ENCODE peak calls at places on chromosomes 11 and 22, in eight cellular contexts. X, H, T, I, Y, R, S and L are unnamed samples.

GRCh38 chr11:44530413-44531115 is 34.9 kb upstream of the CD82 start:
- DNase-seq in X (no peak), H (no peak), T (no peak), I (no peak), Y (no peak), R (no peak), S (no peak), L (no peak)

GRCh38 chr11:77047007-77047927 is 13.1 kb downstream of the B3GNT6 start:
- DNase-seq in X (peak; percentile 80), H (peak; percentile 90), T (peak; percentile 93), I (no peak), Y (peak; percentile 68), R (no peak), S (peak; percentile 82), L (peak; percentile 82)

GRCh38 chr11:9386901-9387300 is 2.4 kb downstream of the IPO7 start:
- DNase-seq in X (no peak), H (no peak), T (no peak), I (no peak), Y (no peak), R (no peak), S (no peak), L (no peak)

GRCh38 chr11:44177905-44178304 is 82.4 kb downstream of the EXT2 start:
- DNase-seq in X (no peak), H (no peak), T (no peak), I (no peak), Y (no peak), R (no peak), S (no peak), L (no peak)

GRCh38 chr11:124894606-124895430 is 2.8 kb downstream of the ROBO4 start:
- DNase-seq in X (no peak), H (no peak), T (no peak), I (no peak), Y (no peak), R (no peak), S (peak; percentile 9), L (no peak)

GRCh38 chr11:67289651-67290479 is 762 bp downstream of the ANKRD13D start:
- DNase-seq in X (no peak), H (no peak), T (no peak), I (peak; percentile 82), Y (no peak), R (no peak), S (peak; percentile 68), L (no peak)

GRCh38 chr11:112042161-112042960 is 17.2 kb downstream of the DLAT start:
- DNase-seq in X (no peak), H (no peak), T (peak; percentile 55), I (no peak), Y (no peak), R (no peak), S (no peak), L (no peak)

GRCh38 chr11:86460461-86461404 is 86.0 kb downstream of the CCDC81 start:
- DNase-seq in X (no peak), H (no peak), T (no peak), I (no peak), Y (no peak), R (no peak), S (no peak), L (no peak)

GRCh38 chr22:18950141-18950540 is 14.0 kb upstream of the PRODH start:
- DNase-seq in X (no peak), H (no peak), T (no peak), I (no peak), Y (no peak), R (peak; percentile 48), S (no peak), L (no peak)

DNA sequence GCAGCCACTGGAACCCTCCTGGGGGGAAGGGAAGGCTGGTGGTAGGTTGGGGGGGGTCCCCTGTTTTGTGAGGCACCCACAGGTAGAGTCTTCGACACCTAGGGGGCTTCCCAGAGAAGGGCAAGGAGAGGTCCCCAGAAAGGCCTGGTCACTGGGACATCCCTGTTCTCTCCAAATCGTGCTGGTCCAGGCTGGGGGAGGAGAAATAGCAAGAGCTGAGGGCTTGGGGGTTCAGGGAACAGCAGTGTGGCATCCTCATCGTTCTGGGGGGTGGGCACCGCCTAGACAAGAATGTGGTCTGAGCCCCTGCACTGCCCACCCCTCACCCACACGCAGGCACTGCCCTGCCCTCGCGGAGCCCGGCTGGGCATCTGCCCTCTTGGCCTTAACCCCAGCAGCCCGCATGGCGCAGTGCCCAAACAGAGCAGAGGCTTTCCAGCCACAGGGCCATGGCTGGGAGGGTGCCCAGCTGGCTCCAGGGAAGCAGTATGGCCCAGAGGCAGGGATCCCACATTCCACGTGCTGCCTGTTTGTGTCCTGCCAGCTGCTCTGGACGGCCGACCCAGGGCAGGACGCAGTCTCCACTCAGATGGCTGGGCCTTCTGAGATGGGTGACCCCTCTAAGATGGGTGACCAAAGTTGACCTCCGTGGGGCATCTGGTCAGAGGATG is 14.5 kb downstream of the SCARF2 start:
- DNase-seq in X (peak; percentile 65), H (no peak), T (no peak), I (no peak), Y (no peak), R (peak; percentile 64), S (peak; percentile 88), L (no peak)
- TF ChIP-seq CTCF in X (no peak), H (no peak), T (no peak), I (no peak), Y (no peak), R (no peak), S (no peak), L (no peak)

GRCh38 chr22:22235564-22235963 is 9.0 kb upstream of the VPREB1 start:
- DNase-seq in X (peak; percentile 47), H (no peak), T (peak; percentile 28), I (no peak), Y (peak; percentile 17), R (no peak), S (peak; percentile 30), L (peak; percentile 52)
- TF ChIP-seq CTCF in X (peak; percentile 59), H (no peak), T (peak; percentile 77), I (peak; percentile 14), Y (peak; percentile 60), R (peak; percentile 54), S (peak; percentile 64), L (peak; percentile 79)

GRCh38 chr11:121119444-121119843 is 18.4 kb downstream of the TECTA start:
- DNase-seq in X (no peak), H (no peak), T (no peak), I (no peak), Y (no peak), R (no peak), S (peak; percentile 51), L (no peak)
- TF ChIP-seq CTCF in X (no peak), H (no peak), T (peak; percentile 24), I (no peak), Y (no peak), R (no peak), S (no peak), L (no peak)

DNA sequence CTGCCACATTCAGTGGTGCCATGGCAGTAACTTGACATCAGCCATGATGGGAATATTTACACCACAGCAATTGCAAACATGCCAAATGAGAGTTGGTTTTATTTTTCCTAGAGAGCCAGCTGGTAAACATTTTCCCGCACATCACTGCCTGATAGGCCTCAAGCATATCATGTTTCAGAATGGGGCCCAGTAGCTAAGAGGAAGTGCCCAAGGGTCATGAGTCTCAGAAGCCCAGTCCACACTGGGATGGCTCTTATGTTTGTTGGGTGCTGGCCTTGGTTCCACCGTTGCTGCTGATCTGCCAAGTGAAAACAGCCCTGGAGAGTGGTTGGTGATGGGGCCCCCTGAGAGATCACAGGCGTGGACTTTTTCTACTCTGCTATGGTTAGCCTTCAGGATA is 64.3 kb upstream of the NAV2 start:
- DNase-seq in X (no peak), H (no peak), T (no peak), I (no peak), Y (no peak), R (no peak), S (no peak), L (no peak)
- TF ChIP-seq CTCF in X (no peak), H (no peak), T (no peak), I (no peak), Y (no peak), R (no peak), S (no peak), L (no peak)

DNA sequence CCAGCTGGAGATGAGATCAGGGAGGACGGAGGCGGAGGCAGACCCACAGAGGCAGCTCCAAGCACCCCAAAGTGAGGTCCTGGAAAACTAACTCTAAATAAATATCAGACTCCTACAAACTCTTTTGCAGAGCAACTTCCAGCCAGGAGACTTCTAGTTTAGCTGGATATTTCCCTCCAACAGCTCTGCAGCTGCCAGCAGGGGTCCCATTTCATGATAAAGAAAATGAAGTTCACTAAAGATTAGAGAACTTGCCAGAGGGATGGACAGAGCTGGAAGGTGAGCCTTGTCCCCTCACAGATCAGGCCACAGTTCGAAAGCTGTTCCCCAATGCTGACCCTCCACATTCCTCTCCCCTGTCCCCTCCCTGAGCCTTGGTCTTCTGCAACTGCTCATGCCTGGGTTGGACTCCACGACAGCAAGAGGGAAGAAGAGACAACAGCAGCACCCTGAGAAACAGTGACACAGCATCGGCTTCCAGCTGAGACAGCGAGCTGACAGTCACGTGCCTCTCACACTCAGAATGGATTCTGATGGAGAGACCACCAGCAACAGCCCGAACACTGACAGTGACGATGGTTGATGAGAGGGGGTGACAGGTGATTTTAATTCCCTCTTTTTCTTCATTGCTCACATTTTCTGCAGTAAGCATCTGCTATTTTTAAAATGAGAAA is 5.7 kb downstream of the CARS1 start:
- DNase-seq in X (no peak), H (no peak), T (no peak), I (no peak), Y (no peak), R (no peak), S (no peak), L (no peak)
- TF ChIP-seq CTCF in X (no peak), H (no peak), T (peak; percentile 53), I (no peak), Y (no peak), R (no peak), S (peak; percentile 29), L (peak; percentile 15)

DNA sequence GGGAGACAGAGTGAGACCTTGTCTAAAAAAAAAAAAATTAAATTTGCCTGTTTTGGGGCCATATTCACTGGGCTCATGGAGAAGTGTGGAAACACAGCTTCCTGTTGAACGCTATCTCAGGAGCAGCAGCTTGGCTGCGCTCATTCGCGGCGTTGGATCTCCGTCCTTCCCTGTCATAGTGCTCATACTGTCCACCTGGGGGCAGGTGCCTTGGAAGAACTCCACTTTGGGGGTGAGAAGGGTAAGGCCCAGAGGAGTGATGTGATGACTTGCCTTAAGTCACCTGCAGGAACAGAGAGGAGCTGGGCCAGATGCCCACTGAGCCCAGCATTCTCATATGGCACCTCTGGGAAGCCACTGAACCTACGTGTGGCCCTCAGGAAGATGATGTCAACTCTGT is 82.8 kb downstream of the CABIN1 start:
- DNase-seq in X (no peak), H (no peak), T (no peak), I (no peak), Y (no peak), R (peak; percentile 15), S (no peak), L (no peak)
- TF ChIP-seq CTCF in X (no peak), H (no peak), T (peak; percentile 28), I (no peak), Y (no peak), R (no peak), S (no peak), L (no peak)

GRCh38 chr11:6469599-6469998 is 4.1 kb downstream of the TRIM3 start:
- DNase-seq in X (no peak), H (no peak), T (no peak), I (no peak), Y (no peak), R (no peak), S (no peak), L (no peak)
- TF ChIP-seq CTCF in X (no peak), H (no peak), T (no peak), I (no peak), Y (no peak), R (no peak), S (no peak), L (no peak)